ENCODE peak calls at places on chromosomes 4 and X, in seven cellular contexts. C is transverse colon, P is heart right ventricle, F is lower lobe of right lung, K is kidney epithelial cell, M is uterus, L is astrocyte of the spinal cord. G is an unnamed sample.

GRCh38 chr4:163331629-163332360 is 601 bp downstream of the NPY1R start:
- DNase-seq in L (peak; percentile 32), M (peak; percentile 22), K (no peak), C (peak; percentile 13), P (peak; percentile 21), F (peak; percentile 46), G (no peak)

GRCh38 chrX:97622111-97622510 is 738.4 kb downstream of the RPA4 start:
- DNase-seq in K (no peak), L (no peak), P (no peak), F (no peak), M (no peak), C (no peak), G (no peak)

GRCh38 chr4:6727081-6727942 is 11.3 kb downstream of the BLOC1S4 start:
- DNase-seq in M (no peak), C (no peak), F (no peak), L (peak; percentile 73), K (no peak), P (peak; percentile 31), G (no peak)

GRCh38 chrX:139826065-139827044 is 106.5 kb downstream of the ATP11C start:
- DNase-seq in K (no peak), P (no peak), M (no peak), C (no peak), L (peak; percentile 64), F (no peak), G (peak; percentile 43)

GRCh38 chrX:127138218-127138617 is 318.7 kb downstream of the PRR32 start:
- DNase-seq in K (no peak), L (no peak), M (no peak), C (no peak), F (no peak), P (no peak), G (no peak)

GRCh38 chr4:687048-687974 is 1.6 kb downstream of the SLC49A3 start:
- DNase-seq in K (peak; percentile 62), M (peak; percentile 86), C (peak; percentile 91), F (peak; percentile 94), P (peak; percentile 89), L (peak; percentile 78), G (peak; percentile 28)

GRCh38 chr4:93414041-93414440 is 414.5 kb upstream of the ATOH1 start:
- DNase-seq in M (no peak), K (no peak), C (no peak), L (no peak), P (no peak), F (no peak), G (no peak)

GRCh38 chr4:98903963-98904362 is 25.0 kb downstream of the EIF4E start:
- DNase-seq in C (no peak), M (no peak), K (no peak), P (no peak), L (no peak), F (no peak), G (no peak)

GRCh38 chrX:41984628-41985027 is 61.3 kb upstream of the CASK start:
- DNase-seq in F (no peak), K (peak; percentile 50), C (peak; percentile 20), P (no peak), L (no peak), M (no peak), G (no peak)

GRCh38 chr4:182832352-182833120 is 84.7 kb downstream of the DCTD start:
- DNase-seq in P (no peak), C (no peak), F (no peak), M (no peak), K (no peak), L (no peak), G (no peak)

GRCh38 chr4:33306131-33306530 is 2586.0 kb downstream of the PCDH7 start:
- DNase-seq in M (no peak), K (no peak), C (no peak), L (no peak), P (no peak), F (no peak), G (no peak)

GRCh38 chr4:3780347-3781171 is 14.4 kb downstream of the ADRA2C start:
- DNase-seq in F (no peak), M (no peak), C (no peak), K (no peak), L (no peak), P (no peak), G (no peak)

GRCh38 chr4:74161676-74162450 is 3.9 kb downstream of the MTHFD2L start:
- DNase-seq in L (peak; percentile 13), C (no peak), K (no peak), M (no peak), F (no peak), P (no peak), G (no peak)

GRCh38 chrX:134896194-134896593 is 94.6 kb upstream of the SMIM10 start:
- DNase-seq in C (no peak), L (no peak), P (no peak), K (no peak), M (no peak), F (no peak), G (no peak)

GRCh38 chrX:153793291-153793690 is 884 bp downstream of the IDH3G start:
- DNase-seq in K (no peak), P (no peak), L (no peak), M (no peak), C (no peak), F (no peak), G (no peak)

GRCh38 chr4:84647307-84647884 is 64.5 kb downstream of the CDS1 start:
- DNase-seq in L (peak; percentile 8), M (peak; percentile 21), C (no peak), P (no peak), K (no peak), F (no peak), G (no peak)

GRCh38 chrX:134661295-134661694 is 3.0 kb upstream of the PLAC1 start:
- DNase-seq in F (no peak), M (no peak), C (no peak), K (no peak), L (no peak), P (no peak), G (no peak)

GRCh38 chr4:82666970-82667665 is 105.3 kb upstream of the TMEM150C start:
- DNase-seq in F (no peak), M (no peak), L (no peak), K (no peak), C (no peak), P (no peak), G (no peak)

GRCh38 chrX:130772313-130773140 is 130.5 kb downstream of the ENOX2 start:
- DNase-seq in F (no peak), M (no peak), C (no peak), K (no peak), P (no peak), L (peak; percentile 51), G (peak; percentile 4)

GRCh38 chrX:108091878-108092291 is 307 bp downstream of the ATG4A start:
- DNase-seq in L (no peak), P (no peak), M (no peak), C (no peak), K (no peak), F (no peak), G (no peak)

GRCh38 chr4:105895609-105896460 is 564 bp downstream of the NPNT start:
- DNase-seq in L (peak; percentile 4), M (peak; percentile 19), P (peak; percentile 14), F (peak; percentile 67), C (peak; percentile 52), K (no peak), G (no peak)

GRCh38 chr4:122914938-122915337 is 7.5 kb downstream of the NUDT6 start:
- DNase-seq in K (no peak), F (no peak), P (no peak), C (no peak), L (peak; percentile 57), M (no peak), G (no peak)

GRCh38 chr4:61666248-61666647 is 466.1 kb downstream of the ADGRL3 start:
- DNase-seq in L (no peak), P (no peak), F (no peak), K (peak; percentile 32), C (no peak), M (no peak), G (peak; percentile 26)

DNA sequence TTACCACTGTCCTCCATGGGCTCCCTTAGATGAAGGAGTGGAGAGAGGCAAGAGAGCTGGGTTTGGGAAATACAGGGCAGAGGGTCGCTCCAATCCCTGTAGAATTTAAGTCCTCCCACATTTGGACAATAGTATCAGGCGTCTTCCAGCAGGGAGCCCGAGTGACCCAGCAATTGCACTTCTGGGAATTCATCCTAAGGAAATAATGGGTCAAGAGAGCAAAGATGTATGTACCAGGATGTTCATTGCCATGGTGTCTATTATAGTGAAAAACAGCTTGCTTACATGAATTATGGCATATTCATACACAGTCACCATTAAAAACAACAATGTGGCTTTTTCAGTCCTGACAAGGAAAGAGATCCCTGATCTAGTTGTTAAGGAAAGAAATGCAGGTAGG is 167.8 kb downstream of the PJA1 start:
- DNase-seq in C (no peak), K (no peak), M (no peak), P (no peak), L (no peak), F (no peak), G (no peak)
- TF ChIP-seq CTCF in C (no peak), K (no peak), M (no peak), P (no peak), L (no peak), F (no peak), G (no peak)

DNA sequence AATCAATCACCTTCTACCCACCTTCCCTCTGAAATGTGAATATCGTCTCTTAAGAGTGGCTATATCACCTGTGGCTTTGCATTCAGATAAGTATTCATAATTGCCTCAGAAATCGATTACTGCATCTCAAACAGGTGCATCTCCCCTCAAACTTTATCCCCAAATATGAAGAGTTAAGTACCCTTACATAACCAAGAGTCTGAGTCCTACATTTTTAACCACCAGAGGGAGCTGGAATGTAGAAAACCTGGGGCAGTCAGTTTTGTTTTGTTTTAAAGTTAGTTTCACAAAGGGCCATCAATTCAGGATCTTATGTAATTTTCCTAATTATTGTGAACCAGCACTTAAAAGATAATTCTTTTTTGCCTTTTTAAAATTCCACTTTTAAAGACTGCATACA is 5.7 kb downstream of the TCEANC start:
- DNase-seq in K (no peak), C (no peak), P (no peak), M (no peak), F (no peak), L (peak; percentile 74), G (peak; percentile 44)
- TF ChIP-seq CTCF in K (peak; percentile 67), C (peak; percentile 70), P (peak; percentile 69), M (peak; percentile 75), F (peak; percentile 57), L (peak; percentile 68), G (peak; percentile 67)

GRCh38 chr4:48683784-48684666 is 96.1 kb downstream of the FRYL start:
- DNase-seq in F (no peak), P (no peak), C (no peak), K (no peak), M (no peak), L (no peak), G (no peak)

GRCh38 chr4:48680848-48681568 is 99.1 kb downstream of the FRYL start:
- DNase-seq in C (no peak), F (no peak), K (no peak), P (no peak), M (no peak), L (no peak), G (no peak)

GRCh38 chr4:48687313-48687712 is 92.8 kb downstream of the FRYL start:
- DNase-seq in P (no peak), L (no peak), C (no peak), F (no peak), M (no peak), K (no peak), G (no peak)

GRCh38 chr4:48686369-48686768 is 93.7 kb downstream of the FRYL start:
- DNase-seq in P (no peak), C (no peak), M (no peak), L (no peak), F (no peak), K (no peak), G (no peak)

GRCh38 chr4:48681856-48682255 is 98.2 kb downstream of the FRYL start:
- DNase-seq in K (no peak), L (peak; percentile 57), P (no peak), F (no peak), C (no peak), M (no peak), G (no peak)
- TF ChIP-seq CTCF in K (peak; percentile 36), L (peak; percentile 59), P (peak; percentile 40), F (peak; percentile 49), C (peak; percentile 48), M (no peak), G (peak; percentile 60)

GRCh38 chr4:154911097-154911496 is 130.0 kb downstream of the RBM46 start:
- DNase-seq in F (no peak), M (no peak), C (no peak), P (no peak), L (no peak), K (no peak), G (no peak)
- TF ChIP-seq CTCF in F (no peak), M (no peak), C (no peak), P (no peak), L (no peak), K (peak; percentile 38), G (no peak)